ENCODE peak calls at places on chromosomes 11 and 22, in seven cellular contexts. One of them, this sample, is unnamed.

GRCh38 chr22:47187558-47187957 is 425.1 kb downstream of the TBC1D22A start:
- DNase-seq in astrocyte of the cerebellum: no peak
- DNase-seq in CD8-positive, alpha-beta T cell: no peak
- DNase-seq in T-helper 1 cell: no peak
- DNase-seq in choroid plexus epithelial cell: no peak
- DNase-seq in NCI-H2171: no peak
- DNase-seq in neural crest cell: no peak
- DNase-seq in this sample: no peak

GRCh38 chr11:83024270-83024854 is 47.3 kb downstream of the RAB30 start:
- DNase-seq in T-helper 1 cell: no peak
- DNase-seq in CD8-positive, alpha-beta T cell: no peak
- DNase-seq in choroid plexus epithelial cell: no peak
- DNase-seq in neural crest cell: no peak
- DNase-seq in astrocyte of the cerebellum: no peak
- DNase-seq in NCI-H2171: no peak
- DNase-seq in this sample: no peak

GRCh38 chr11:82908311-82908710 is 6.8 kb downstream of the DDIAS start:
- DNase-seq in neural crest cell: no peak
- DNase-seq in astrocyte of the cerebellum: no peak
- DNase-seq in CD8-positive, alpha-beta T cell: no peak
- DNase-seq in choroid plexus epithelial cell: no peak
- DNase-seq in NCI-H2171: no peak
- DNase-seq in T-helper 1 cell: no peak
- DNase-seq in this sample: no peak

GRCh38 chr22:42613869-42614268 is 814 bp downstream of the POLDIP3 start:
- DNase-seq in T-helper 1 cell: no peak
- DNase-seq in neural crest cell: no peak
- DNase-seq in CD8-positive, alpha-beta T cell: no peak
- DNase-seq in choroid plexus epithelial cell: no peak
- DNase-seq in astrocyte of the cerebellum: no peak
- DNase-seq in NCI-H2171: no peak
- DNase-seq in this sample: no peak

GRCh38 chr22:38755911-38756532 is at the start of gene SUN2:
- DNase-seq in choroid plexus epithelial cell: peak; percentile 82
- DNase-seq in T-helper 1 cell: peak; percentile 88
- DNase-seq in astrocyte of the cerebellum: peak; percentile 34
- DNase-seq in CD8-positive, alpha-beta T cell: peak; percentile 96
- DNase-seq in neural crest cell: peak; percentile 76
- DNase-seq in NCI-H2171: peak; percentile 87
- DNase-seq in this sample: peak; percentile 92

GRCh38 chr22:21443057-21443734 is 24.0 kb upstream of the TMEM191C start:
- DNase-seq in T-helper 1 cell: no peak
- DNase-seq in choroid plexus epithelial cell: no peak
- DNase-seq in NCI-H2171: no peak
- DNase-seq in CD8-positive, alpha-beta T cell: no peak
- DNase-seq in neural crest cell: peak; percentile 1
- DNase-seq in astrocyte of the cerebellum: no peak
- DNase-seq in this sample: no peak

GRCh38 chr11:77152846-77153245 is 24.8 kb downstream of the MYO7A start:
- DNase-seq in NCI-H2171: no peak
- DNase-seq in neural crest cell: no peak
- DNase-seq in choroid plexus epithelial cell: peak; percentile 57
- DNase-seq in T-helper 1 cell: no peak
- DNase-seq in CD8-positive, alpha-beta T cell: no peak
- DNase-seq in astrocyte of the cerebellum: peak; percentile 20
- DNase-seq in this sample: no peak

GRCh38 chr11:124394408-124394807 is 4.4 kb downstream of the OR8B3 start:
- DNase-seq in neural crest cell: no peak
- DNase-seq in choroid plexus epithelial cell: peak; percentile 59
- DNase-seq in CD8-positive, alpha-beta T cell: no peak
- DNase-seq in astrocyte of the cerebellum: no peak
- DNase-seq in NCI-H2171: no peak
- DNase-seq in T-helper 1 cell: no peak
- DNase-seq in this sample: no peak

GRCh38 chr11:83046626-83047172 is 25.0 kb downstream of the RAB30 start:
- DNase-seq in neural crest cell: no peak
- DNase-seq in astrocyte of the cerebellum: no peak
- DNase-seq in choroid plexus epithelial cell: no peak
- DNase-seq in NCI-H2171: no peak
- DNase-seq in CD8-positive, alpha-beta T cell: no peak
- DNase-seq in T-helper 1 cell: no peak
- DNase-seq in this sample: no peak

GRCh38 chr11:133898031-133898769 is 52.9 kb upstream of the SPATA19 start:
- DNase-seq in neural crest cell: no peak
- DNase-seq in astrocyte of the cerebellum: no peak
- DNase-seq in CD8-positive, alpha-beta T cell: no peak
- DNase-seq in T-helper 1 cell: no peak
- DNase-seq in NCI-H2171: no peak
- DNase-seq in choroid plexus epithelial cell: no peak
- DNase-seq in this sample: no peak

GRCh38 chr22:38461414-38462081 is 6.3 kb upstream of the KDELR3 start:
- DNase-seq in neural crest cell: peak; percentile 89
- DNase-seq in astrocyte of the cerebellum: peak; percentile 62
- DNase-seq in choroid plexus epithelial cell: peak; percentile 87
- DNase-seq in T-helper 1 cell: no peak
- DNase-seq in NCI-H2171: peak; percentile 93
- DNase-seq in CD8-positive, alpha-beta T cell: peak; percentile 50
- DNase-seq in this sample: peak; percentile 33

GRCh38 chr11:117179048-117179999 is 781 bp downstream of the SIDT2 start:
- DNase-seq in T-helper 1 cell: no peak
- DNase-seq in CD8-positive, alpha-beta T cell: peak; percentile 61
- DNase-seq in astrocyte of the cerebellum: peak; percentile 64
- DNase-seq in choroid plexus epithelial cell: peak; percentile 58
- DNase-seq in neural crest cell: peak; percentile 41
- DNase-seq in NCI-H2171: peak; percentile 59
- DNase-seq in this sample: peak; percentile 51